ENCODE peak calls at places on chromosomes 6 and 20, in nine cellular contexts. Q is ELR, E is foreskin keratinocyte, I is ureter, Y is EH, D is mucosa of descending colon, A is HS-27A, X is T-helper 17 cell, O is nephron progenitor cell. T is an unnamed sample.

GRCh38 chr6:66489269-66489987 is 782.4 kb upstream of the EYS start:
- DNase-seq in Q (no peak), E (no peak), I (no peak), Y (no peak), D (no peak), A (no peak), X (no peak), O (no peak), T (no peak)

GRCh38 chr20:37266940-37267683 is 5.5 kb upstream of the GHRH start:
- DNase-seq in Q (no peak), E (no peak), I (no peak), Y (no peak), D (no peak), A (no peak), X (no peak), O (no peak), T (no peak)

GRCh38 chr20:4708856-4709255 is 12.9 kb upstream of the PRND start:
- DNase-seq in Q (no peak), E (no peak), I (no peak), Y (no peak), D (no peak), A (no peak), X (no peak), O (no peak), T (no peak)

GRCh38 chr6:33696538-33697518 is 14.7 kb downstream of the UQCC2 start:
- DNase-seq in Q (peak), E (no peak), I (no peak), Y (peak), D (no peak), A (no peak), X (no peak), O (no peak), T (no peak)

GRCh38 chr6:35080821-35081425 is 60.2 kb downstream of the TCP11 start:
- DNase-seq in Q (no peak), E (peak), I (no peak), Y (no peak), D (peak), A (no peak), X (no peak), O (no peak), T (no peak)

GRCh38 chr20:888057-888456 is 28.1 kb downstream of the ANGPT4 start:
- DNase-seq in Q (no peak), E (no peak), I (no peak), Y (no peak), D (no peak), A (no peak), X (no peak), O (no peak), T (no peak)

GRCh38 chr6:7155871-7156579 is 48.3 kb downstream of the RREB1 start:
- DNase-seq in Q (no peak), E (no peak), I (no peak), Y (no peak), D (no peak), A (no peak), X (no peak), O (no peak), T (no peak)

GRCh38 chr20:3818155-3819151 is 1.9 kb upstream of the AP5S1 start:
- DNase-seq in Q (peak), E (no peak), I (no peak), Y (peak), D (peak), A (no peak), X (no peak), O (peak), T (peak)

GRCh38 chr6:99711925-99712324 is 105.3 kb downstream of the PRDM13 start:
- DNase-seq in Q (no peak), E (no peak), I (no peak), Y (no peak), D (no peak), A (no peak), X (no peak), O (no peak), T (no peak)

T was measured in RWPE1.